ENCODE peak calls at places on chromosomes 16 and 17, in four cellular contexts. X is choroid plexus epithelial cell, W is GM23248, G is heart right ventricle. D is an unnamed sample.

GRCh38 chr17:2347805-2348685 is 10.7 kb downstream of the SGSM2 start:
- DNase-seq in X (peak), W (peak), G (no peak), D (peak)

GRCh38 chr16:22183901-22184614 is 21.8 kb downstream of the SDR42E2 start:
- DNase-seq in G (no peak), W (no peak), X (peak), D (no peak)

GRCh38 chr16:35188288-35189155 is 1729.1 kb downstream of the TP53TG3F start:
- DNase-seq in X (no peak), G (no peak), W (no peak), D (no peak)

GRCh38 chr16:27860091-27860490 is 203.4 kb downstream of the GSG1L start:
- DNase-seq in G (no peak), W (no peak), X (no peak), D (no peak)

GRCh38 chr17:31427684-31428083 is 36.2 kb downstream of the RAB11FIP4 start:
- DNase-seq in X (no peak), W (no peak), G (no peak), D (no peak)

GRCh38 chr16:24668481-24669001 is 60.9 kb upstream of the TNRC6A start:
- DNase-seq in G (peak), X (peak), W (peak), D (peak)

GRCh38 chr17:79875511-79875910 is 36.3 kb upstream of the CBX4 start:
- DNase-seq in W (no peak), X (no peak), G (no peak), D (no peak)

GRCh38 chr17:49583889-49584288 is 8.2 kb downstream of the NXPH3 start:
- DNase-seq in G (no peak), W (no peak), X (no peak), D (no peak)

GRCh38 chr17:57084361-57084801 is 665 bp upstream of the AKAP1 start:
- DNase-seq in G (no peak), W (no peak), X (no peak), D (no peak)

GRCh38 chr16:24309222-24309905 is 53.2 kb downstream of the CACNG3 start:
- DNase-seq in G (no peak), X (peak), W (peak), D (no peak)

GRCh38 chr16:74575805-74576643 is 30.9 kb downstream of the GLG1 start:
- DNase-seq in W (no peak), X (no peak), G (no peak), D (no peak)

GRCh38 chr16:59527206-59527997 is 793.3 kb upstream of the GOT2 start:
- DNase-seq in W (no peak), X (peak), G (no peak), D (peak)

GRCh38 chr17:81169870-81170309 is 3.9 kb upstream of the AATK start:
- DNase-seq in X (no peak), G (no peak), W (no peak), D (no peak)

GRCh38 chr17:48261297-48261880 is 153.8 kb downstream of the SNX11 start:
- DNase-seq in X (peak), W (peak), G (no peak), D (no peak)

GRCh38 chr16:50284131-50284911 is 18.0 kb downstream of the ADCY7 start:
- DNase-seq in X (no peak), G (no peak), W (peak), D (no peak)

GRCh38 chr17:8976638-8977037 is 11.1 kb upstream of the PIK3R5 start:
- DNase-seq in W (no peak), G (no peak), X (no peak), D (no peak)

GRCh38 chr17:63652106-63652505 is 29.9 kb downstream of the MAP3K3 start:
- DNase-seq in W (no peak), X (no peak), G (no peak), D (no peak)

GRCh38 chr17:309361-309888 is 43.2 kb downstream of the RPH3AL start:
- DNase-seq in G (no peak), X (peak), W (peak), D (no peak)

GRCh38 chr16:46801428-46802049 is 29.4 kb downstream of the C16orf87 start:
- DNase-seq in W (peak), G (no peak), X (peak), D (peak)

GRCh38 chr17:65633146-65633881 is 71.9 kb upstream of the AXIN2 start:
- DNase-seq in W (no peak), X (no peak), G (no peak), D (no peak)

GRCh38 chr16:78503501-78504110 is 404.2 kb downstream of the WWOX start:
- DNase-seq in W (peak), X (peak), G (peak), D (peak)

GRCh38 chr17:36014946-36015345 is 2.8 kb downstream of the CCL23 start:
- DNase-seq in W (no peak), G (no peak), X (no peak), D (no peak)

GRCh38 chr17:41404024-41404651 is 6.7 kb upstream of the KRT31 start:
- DNase-seq in X (peak), W (peak), G (peak), D (peak)

GRCh38 chr16:24255446-24256352 is at the start of gene CACNG3:
- DNase-seq in G (peak), W (peak), X (peak), D (peak)

GRCh38 chr17:78341559-78342437 is 18.1 kb downstream of the SOCS3 start:
- DNase-seq in X (peak), G (peak), W (peak), D (peak)

GRCh38 chr16:79758615-79759346 is 158.2 kb upstream of the MAF start:
- DNase-seq in G (no peak), X (no peak), W (no peak), D (no peak)

GRCh38 chr17:18368948-18369347 is 5.6 kb upstream of the SHMT1 start:
- DNase-seq in W (no peak), X (no peak), G (no peak), D (no peak)

GRCh38 chr16:70395345-70395901 is 43.5 kb downstream of the ST3GAL2 start:
- DNase-seq in W (peak), G (peak), X (peak), D (peak)

GRCh38 chr16:7364054-7364407 is 31.4 kb downstream of the RBFOX1 start:
- DNase-seq in X (no peak), G (no peak), W (no peak), D (no peak)

GRCh38 chr16:13835357-13835756 is 84.6 kb upstream of the ERCC4 start:
- DNase-seq in G (no peak), W (no peak), X (no peak), D (peak)

GRCh38 chr17:3030096-3030495 is 33.3 kb downstream of the OR1D5 start:
- DNase-seq in G (peak), W (peak), X (peak), D (peak)

GRCh38 chr17:56966277-56966676 is 5.4 kb upstream of the COIL start:
- DNase-seq in X (no peak), G (no peak), W (no peak), D (peak)

GRCh38 chr17:19579867-19580565 is 46.4 kb downstream of the SLC47A1 start:
- DNase-seq in G (no peak), W (peak), X (no peak), D (peak)

GRCh38 chr17:52710363-52710901 is 551.9 kb upstream of the CA10 start:
- DNase-seq in X (no peak), G (no peak), W (no peak), D (no peak)

GRCh38 chr17:4559139-4559791 is 1.1 kb downstream of the GGT6 start:
- DNase-seq in X (no peak), W (no peak), G (no peak), D (no peak)

GRCh38 chr17:13230350-13230900 is 212.6 kb upstream of the ELAC2 start:
- DNase-seq in X (peak), W (peak), G (no peak), D (no peak)

GRCh38 chr16:26667271-26667703 is 399.4 kb upstream of the C16orf82 start:
- DNase-seq in W (no peak), X (no peak), G (no peak), D (no peak)

GRCh38 chr17:77129568-77130301 is 11.0 kb upstream of the SEC14L1 start:
- DNase-seq in G (peak), W (peak), X (no peak), D (peak)

GRCh38 chr17:77472837-77473214 is 332.1 kb downstream of the SEC14L1 start:
- DNase-seq in G (peak), W (no peak), X (no peak), D (peak)

GRCh38 chr17:44307387-44308186 is 814 bp upstream of the RUNDC3A start:
- DNase-seq in X (no peak), G (peak), W (peak), D (peak)
- H3K4me3 ChIP-seq in X (peak), G (peak), W (no peak), D (no peak)

GRCh38 chr17:40095356-40095943 is 4.9 kb downstream of the NR1D1 start:
- DNase-seq in W (no peak), G (no peak), X (no peak), D (no peak)
- H3K4me3 ChIP-seq in W (no peak), G (no peak), X (no peak), D (no peak)

GRCh38 chr16:66525396-66526180 is 24.3 kb downstream of the TK2 start:
- DNase-seq in W (peak), X (peak), G (no peak), D (peak)

GRCh38 chr16:66521951-66522771 is 27.8 kb downstream of the TK2 start:
- DNase-seq in W (peak), G (no peak), X (peak), D (peak)

GRCh38 chr16:66522816-66523590 is 26.9 kb downstream of the TK2 start:
- DNase-seq in G (no peak), W (no peak), X (no peak), D (no peak)

GRCh38 chr16:66524601-66525164 is 25.2 kb downstream of the TK2 start:
- DNase-seq in X (no peak), G (no peak), W (no peak), D (no peak)

GRCh38 chr16:66523861-66524354 is 26.0 kb downstream of the TK2 start:
- DNase-seq in G (no peak), X (no peak), W (no peak), D (no peak)
- H3K4me3 ChIP-seq in G (no peak), X (no peak), W (no peak), D (no peak)

GRCh38 chr17:16255481-16255901 is 38.5 kb downstream of the PIGL start:
- DNase-seq in G (peak), X (peak), W (peak), D (peak)
- H3K4me3 ChIP-seq in G (peak), X (peak), W (peak), D (peak)

GRCh38 chr17:54899721-54900456 is 763 bp upstream of the TOM1L1 start:
- DNase-seq in W (no peak), G (no peak), X (no peak), D (no peak)

GRCh38 chr17:54902017-54902416 is 1.4 kb downstream of the TOM1L1 start:
- DNase-seq in W (no peak), X (no peak), G (no peak), D (no peak)

GRCh38 chr17:54900457-54901229 is at the start of gene TOM1L1:
- DNase-seq in X (peak), G (peak), W (peak), D (peak)

GRCh38 chr17:54902611-54903010 is 2.0 kb downstream of the TOM1L1 start:
- DNase-seq in G (no peak), X (no peak), W (no peak), D (no peak)

GRCh38 chr17:54901230-54901847 is 687 bp downstream of the TOM1L1 start:
- DNase-seq in W (peak), X (no peak), G (no peak), D (peak)
- H3K4me3 ChIP-seq in W (peak), X (peak), G (peak), D (peak)

DNA sequence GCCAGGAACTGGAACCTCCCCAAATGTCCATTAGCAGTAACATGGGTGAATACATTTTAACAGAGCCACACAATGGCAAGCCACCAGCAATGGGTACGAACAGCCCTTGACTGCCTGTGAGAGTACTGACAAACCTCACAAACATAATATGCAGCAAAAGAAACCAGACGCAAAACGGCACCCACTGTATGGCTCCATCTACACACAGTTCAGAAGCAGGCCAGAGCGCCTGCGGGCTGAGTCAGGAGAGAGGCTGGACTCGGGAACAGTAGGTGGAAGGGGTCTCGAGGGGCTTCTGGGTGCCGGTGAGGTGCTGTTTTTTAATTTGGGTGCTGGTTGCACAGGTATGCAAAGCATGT is 77.4 kb upstream of the TOB1 start:
- DNase-seq in G (no peak), W (no peak), X (no peak), D (no peak)
- H3K4me3 ChIP-seq in G (peak), W (no peak), X (no peak), D (no peak)

GRCh38 chr16:49009204-49009603 is 272.4 kb downstream of the CBLN1 start:
- DNase-seq in G (no peak), W (no peak), X (no peak), D (no peak)
- H3K4me3 ChIP-seq in G (no peak), W (no peak), X (no peak), D (no peak)

D was measured in adipocyte.